ENCODE peak calls at places on chromosomes 1 and 21, in six cellular contexts. B is naive thymus-derived CD4-positive, alpha-beta T cell; X is fibroblast of mammary gland; A is right cardiac atrium; O is AG09309; R is IMR-90. V is an unnamed sample.
A peak's percentile ranks its signal among the peaks of the same experiment; 100 is the strongest.

GRCh38 chr1:193111641-193112090 is 6.5 kb upstream of the GLRX2 start:
- DNase-seq in O (peak; percentile 56), B (no peak), X (peak; percentile 85), A (peak; percentile 70), R (peak; percentile 87), V (peak; percentile 44)

GRCh38 chr1:155479205-155479604 is 83.4 kb downstream of the ASH1L start:
- DNase-seq in O (no peak), A (no peak), B (no peak), X (peak; percentile 80), R (peak; percentile 72), V (no peak)

GRCh38 chr21:45930792-45931191 is 50.8 kb upstream of the COL6A1 start:
- DNase-seq in R (no peak), O (no peak), B (no peak), A (no peak), X (no peak), V (no peak)

GRCh38 chr21:27104749-27105439 is 138.0 kb upstream of the ADAMTS5 start:
- DNase-seq in A (no peak), O (peak; percentile 8), B (no peak), X (peak; percentile 50), R (peak; percentile 51), V (no peak)

GRCh38 chr1:213429642-213430041 is 378.6 kb downstream of the RPS6KC1 start:
- DNase-seq in R (no peak), X (no peak), B (no peak), O (no peak), A (no peak), V (no peak)

GRCh38 chr1:231460614-231461013 is 38.5 kb upstream of the EGLN1 start:
- DNase-seq in B (peak; percentile 57), O (no peak), R (no peak), A (no peak), X (peak; percentile 6), V (no peak)

GRCh38 chr1:93221913-93222312 is 41.4 kb downstream of the CCDC18 start:
- DNase-seq in X (no peak), O (no peak), R (peak; percentile 20), B (no peak), A (no peak), V (peak; percentile 50)

GRCh38 chr1:85015826-85016225 is 18.9 kb upstream of the MCOLN2 start:
- DNase-seq in R (no peak), O (no peak), X (no peak), B (no peak), A (no peak), V (no peak)

GRCh38 chr1:41683681-41684500 is 199.4 kb upstream of the EDN2 start:
- DNase-seq in A (no peak), X (peak; percentile 60), O (no peak), B (no peak), R (peak; percentile 41), V (no peak)

GRCh38 chr21:29193907-29194306 is 63.5 kb downstream of the MAP3K7CL start:
- DNase-seq in B (no peak), O (no peak), A (no peak), X (no peak), R (no peak), V (peak; percentile 4)

GRCh38 chr21:29194342-29194741 is 63.9 kb downstream of the MAP3K7CL start:
- DNase-seq in R (no peak), X (no peak), A (no peak), B (no peak), O (no peak), V (peak; percentile 33)

GRCh38 chr21:29196021-29196663 is 65.7 kb downstream of the MAP3K7CL start:
- DNase-seq in R (peak; percentile 97), X (peak; percentile 96), B (peak; percentile 13), A (peak; percentile 40), O (no peak), V (peak; percentile 18)

GRCh38 chr21:29192999-29193563 is 62.6 kb downstream of the MAP3K7CL start:
- DNase-seq in B (no peak), A (peak; percentile 40), X (peak; percentile 57), O (no peak), R (no peak), V (no peak)

DNA sequence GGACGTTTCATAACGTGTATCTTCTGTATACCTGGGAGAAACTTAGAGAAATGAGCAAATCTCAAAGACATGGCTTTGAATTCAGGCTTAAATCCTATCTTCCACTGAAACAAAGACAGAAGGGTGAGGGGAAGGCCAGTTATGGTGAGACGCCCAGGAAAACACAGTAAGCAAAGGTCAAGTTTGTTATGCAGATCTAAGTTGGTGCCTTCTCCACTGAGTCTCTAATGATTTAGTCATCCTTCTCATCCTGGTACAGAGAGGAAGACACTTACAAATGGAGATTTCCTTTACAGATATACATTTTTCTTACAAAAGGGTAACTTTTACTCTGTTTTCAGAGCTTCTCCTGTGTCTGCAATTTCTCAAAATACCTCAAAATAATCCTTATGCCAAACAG is 64.4 kb downstream of the MAP3K7CL start:
- DNase-seq in R (peak; percentile 39), O (no peak), A (no peak), X (no peak), B (no peak), V (no peak)
- H3K4me3 ChIP-seq in R (no peak overlapping the region), O (no peak overlapping the region), A (peak overlapping the region; percentile 66), X (no peak overlapping the region), B (no peak overlapping the region), V (no peak overlapping the region)

GRCh38 chr1:109386054-109386717 is 11.5 kb downstream of the SORT1 start:
- DNase-seq in X (no peak), A (no peak), R (no peak), O (no peak), B (no peak), V (no peak)
- H3K4me3 ChIP-seq in X (no peak overlapping the region), A (no peak overlapping the region), R (no peak overlapping the region), O (no peak overlapping the region), B (no peak overlapping the region), V (no peak overlapping the region)

GRCh38 chr1:184518958-184519357 is 132.1 kb downstream of the C1orf21 start:
- DNase-seq in A (no peak), B (no peak), R (no peak), O (no peak), X (no peak), V (no peak)
- H3K4me3 ChIP-seq in A (no peak overlapping the region), B (no peak overlapping the region), R (no peak overlapping the region), O (no peak overlapping the region), X (no peak overlapping the region), V (no peak overlapping the region)

DNA sequence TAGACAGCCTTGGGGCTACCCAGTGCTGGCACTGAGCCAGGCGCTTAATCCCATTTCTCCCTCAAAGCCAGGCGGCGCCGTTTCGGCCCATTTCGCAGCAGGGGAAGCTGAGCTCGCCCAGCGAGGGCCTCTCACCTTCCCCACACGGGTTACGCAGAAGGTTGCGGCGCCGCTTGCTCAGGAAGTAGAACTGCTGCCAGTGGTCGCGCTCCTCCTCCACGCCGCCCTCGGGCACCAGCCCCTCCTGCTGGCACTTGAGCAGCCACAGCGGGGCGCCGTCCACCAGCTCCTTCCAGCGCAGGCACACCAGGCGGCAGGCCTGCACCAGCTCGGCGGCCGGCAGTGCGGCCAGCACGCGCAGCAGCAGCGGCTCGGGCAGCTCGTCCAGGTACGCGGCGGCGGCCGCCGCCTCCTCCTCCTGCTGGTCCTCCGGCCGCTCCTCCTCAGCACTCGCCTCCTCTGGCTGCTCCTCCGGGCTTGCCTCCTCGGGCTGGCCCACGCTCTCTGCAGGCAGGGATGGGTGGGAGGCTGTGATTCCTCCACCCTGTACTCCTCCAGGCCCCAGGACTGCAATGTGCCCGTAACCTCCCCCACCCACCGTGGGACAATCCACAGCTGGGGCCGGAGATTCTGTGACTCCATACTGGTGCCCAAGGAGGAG is 3.8 kb downstream of the FBXO2 start:
- DNase-seq in X (peak; percentile 45), A (peak; percentile 83), R (peak; percentile 49), B (peak; percentile 65), O (no peak), V (peak; percentile 67)
- H3K4me3 ChIP-seq in X (no peak overlapping the region), A (no peak overlapping the region), R (no peak overlapping the region), B (peak overlapping the region; percentile 43), O (no peak overlapping the region), V (peak overlapping the region; percentile 10)

GRCh38 chr1:222369991-222370910 is 177.7 kb downstream of the HHIPL2 start:
- DNase-seq in B (no peak), A (no peak), O (peak; percentile 57), X (peak; percentile 72), R (peak; percentile 97), V (no peak)
- H3K4me3 ChIP-seq in B (no peak overlapping the region), A (no peak overlapping the region), O (no peak overlapping the region), X (no peak overlapping the region), R (no peak overlapping the region), V (no peak overlapping the region)

DNA sequence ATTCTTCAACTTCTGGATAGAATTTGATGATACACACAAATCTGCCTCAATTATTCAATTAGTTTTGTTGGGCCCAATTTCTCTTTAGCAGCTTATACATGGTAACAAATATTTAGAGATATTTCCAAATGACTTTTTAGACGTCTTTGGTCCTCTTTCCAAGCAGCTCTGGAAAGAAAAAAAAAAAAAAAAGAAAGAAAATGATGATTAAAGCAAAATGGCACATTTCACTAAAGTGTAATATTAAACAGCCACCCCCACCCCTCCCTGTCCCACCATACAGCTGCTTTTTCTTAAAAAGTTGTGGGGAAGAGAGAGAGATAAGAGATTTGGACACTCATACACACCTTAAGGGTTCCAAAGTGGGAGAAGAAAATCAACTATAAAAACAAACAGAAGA is 977 bp downstream of the METTL18 start:
- DNase-seq in B (no peak), O (no peak), R (no peak), A (no peak), X (no peak), V (no peak)
- H3K4me3 ChIP-seq in B (peak overlapping the region; percentile 98), O (peak overlapping the region; percentile 80), R (peak overlapping the region; percentile 98), A (peak overlapping the region; percentile 97), X (peak overlapping the region; percentile 80), V (peak overlapping the region; percentile 82)

GRCh38 chr1:107454786-107455185 is 313.9 kb downstream of the NTNG1 start:
- DNase-seq in O (no peak), B (no peak), A (no peak), X (no peak), R (no peak), V (no peak)

GRCh38 chr1:107450899-107451664 is 310.2 kb downstream of the NTNG1 start:
- DNase-seq in A (no peak), B (no peak), O (no peak), R (no peak), X (no peak), V (no peak)

GRCh38 chr1:107449326-107449725 is 308.5 kb downstream of the NTNG1 start:
- DNase-seq in B (no peak), A (no peak), X (no peak), O (no peak), R (no peak), V (no peak)

DNA sequence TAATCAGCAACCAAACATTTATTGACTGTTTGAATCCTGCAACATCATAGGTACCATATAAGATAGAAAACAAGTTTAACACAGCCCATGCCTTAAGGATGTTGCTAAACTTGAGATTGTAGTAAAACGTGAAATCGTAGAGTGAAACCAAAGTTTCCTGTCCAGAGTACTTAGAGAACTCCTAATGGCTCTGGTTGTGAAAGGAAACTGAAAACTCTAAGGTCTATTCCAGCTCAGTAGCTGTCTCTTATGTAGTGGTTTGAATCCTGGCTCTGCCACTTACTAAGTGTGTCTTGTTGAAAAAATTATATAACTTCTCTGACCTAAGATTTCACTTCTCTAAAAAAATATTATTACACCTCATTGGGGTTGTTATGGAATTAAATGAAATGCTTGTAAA is 310.9 kb downstream of the NTNG1 start:
- DNase-seq in O (no peak), B (no peak), X (no peak), A (no peak), R (no peak), V (no peak)
- H3K4me3 ChIP-seq in O (no peak overlapping the region), B (no peak overlapping the region), X (no peak overlapping the region), A (no peak overlapping the region), R (no peak overlapping the region), V (no peak overlapping the region)

V was measured in HAP-1.